ENCODE peak calls at places on chromosomes 11 and 22, in seven cellular contexts. W, X, D, K, N, E and F are unnamed samples.

GRCh38 chr11:34639545-34639944 is 18.7 kb downstream of the EHF start:
- DNase-seq in X (no peak), N (no peak), D (no peak), K (no peak), W (no peak), E (no peak), F (no peak)

GRCh38 chr11:119774180-119774763 is 45.3 kb upstream of the NECTIN1 start:
- DNase-seq in D (no peak), N (no peak), W (peak), K (no peak), E (no peak), X (peak), F (no peak)

GRCh38 chr11:122113836-122114235 is 2.2 kb downstream of the BLID start:
- DNase-seq in D (no peak), E (no peak), X (no peak), N (no peak), K (no peak), W (no peak), F (no peak)

GRCh38 chr22:20089977-20090729 is 10.1 kb downstream of the DGCR8 start:
- DNase-seq in N (no peak), W (no peak), K (no peak), X (no peak), E (no peak), D (no peak), F (no peak)

GRCh38 chr11:93736129-93736528 is 5.2 kb downstream of the TAF1D start:
- DNase-seq in E (no peak), X (no peak), N (no peak), K (no peak), W (no peak), D (no peak), F (no peak)

GRCh38 chr11:123454060-123454651 is 24.1 kb downstream of the GRAMD1B start:
- DNase-seq in E (no peak), W (no peak), D (no peak), K (no peak), N (no peak), X (no peak), F (peak)

GRCh38 chr11:35035894-35036408 is 103.0 kb upstream of the CD44 start:
- DNase-seq in N (peak), W (no peak), E (no peak), X (peak), K (no peak), D (no peak), F (no peak)

GRCh38 chr22:25362215-25362882 is 142.9 kb downstream of the CRYBB2 start:
- DNase-seq in X (peak), E (no peak), K (peak), D (peak), N (no peak), W (peak), F (peak)

GRCh38 chr11:43723617-43724016 is 43.1 kb downstream of the HSD17B12 start:
- DNase-seq in D (no peak), X (no peak), K (no peak), N (no peak), E (no peak), W (no peak), F (no peak)

GRCh38 chr11:35688023-35688422 is 25.4 kb downstream of the TRIM44 start:
- DNase-seq in X (no peak), N (no peak), D (no peak), W (no peak), K (no peak), E (no peak), F (no peak)

GRCh38 chr11:117686711-117687110 is 110.3 kb downstream of the DSCAML1 start:
- DNase-seq in X (no peak), W (no peak), E (no peak), D (no peak), N (no peak), K (no peak), F (no peak)

GRCh38 chr11:2213384-2213842 is 41.8 kb upstream of the TH start:
- DNase-seq in E (no peak), X (no peak), N (no peak), W (peak), K (peak), D (no peak), F (no peak)

GRCh38 chr11:2215230-2215560 is 43.6 kb upstream of the TH start:
- DNase-seq in D (no peak), K (no peak), N (no peak), W (no peak), X (no peak), E (no peak), F (no peak)

GRCh38 chr11:2212411-2213251 is 41.0 kb upstream of the TH start:
- DNase-seq in W (peak), D (no peak), N (no peak), K (peak), E (no peak), X (no peak), F (no peak)

GRCh38 chr11:2214527-2215229 is 43.1 kb upstream of the TH start:
- DNase-seq in D (no peak), X (no peak), W (peak), E (no peak), N (no peak), K (peak), F (no peak)

GRCh38 chr11:2213890-2214526 is 42.4 kb upstream of the TH start:
- DNase-seq in N (no peak), X (no peak), W (no peak), K (peak), E (no peak), D (no peak), F (no peak)
- TF ChIP-seq SIN3A in N (no peak), X (no peak), W (no peak), K (no peak), E (no peak), D (no peak), F (no peak)

DNA sequence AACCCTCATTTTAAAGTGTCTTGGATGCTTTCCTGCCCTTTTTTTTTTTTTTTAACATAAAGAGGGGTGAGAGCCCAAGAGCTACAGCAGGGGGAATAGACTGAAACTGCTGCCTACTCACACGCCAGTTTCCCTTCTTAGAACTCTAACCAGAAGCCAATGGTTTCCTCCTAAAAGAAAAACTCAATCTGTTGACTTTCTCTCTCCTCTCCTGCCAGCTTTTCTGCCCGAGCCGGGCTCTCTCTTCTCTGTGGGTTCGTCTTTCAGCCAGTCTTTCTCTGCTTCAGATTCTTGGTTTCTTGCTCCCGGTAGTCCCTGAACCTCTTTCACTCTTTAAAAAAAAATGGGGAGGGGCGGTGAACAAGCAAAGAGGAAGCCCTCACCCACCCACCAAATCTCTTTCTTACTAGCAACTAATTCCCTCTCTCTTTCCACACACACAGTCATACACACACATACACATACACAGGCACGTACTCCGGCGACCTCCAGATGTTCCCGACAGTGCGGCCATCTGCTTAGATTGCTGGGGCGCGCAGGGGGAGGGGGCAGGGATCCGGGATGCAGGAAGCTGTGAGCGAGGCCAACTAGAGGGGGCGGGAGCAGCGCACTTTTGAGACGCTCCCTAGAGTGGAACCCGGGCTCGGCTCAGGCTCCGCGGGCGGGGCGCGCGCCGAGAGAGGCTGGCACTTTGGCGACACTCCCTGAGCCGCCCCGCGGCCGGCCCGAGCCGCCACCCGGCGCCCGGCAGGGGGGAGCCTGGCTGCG is 446 bp upstream of the TSKU start:
- DNase-seq in K (peak), N (no peak), X (peak), D (no peak), E (peak), W (peak), F (peak)
- TF ChIP-seq SIN3A in K (peak), N (no peak), X (no peak), D (peak), E (no peak), W (peak), F (no peak)

DNA sequence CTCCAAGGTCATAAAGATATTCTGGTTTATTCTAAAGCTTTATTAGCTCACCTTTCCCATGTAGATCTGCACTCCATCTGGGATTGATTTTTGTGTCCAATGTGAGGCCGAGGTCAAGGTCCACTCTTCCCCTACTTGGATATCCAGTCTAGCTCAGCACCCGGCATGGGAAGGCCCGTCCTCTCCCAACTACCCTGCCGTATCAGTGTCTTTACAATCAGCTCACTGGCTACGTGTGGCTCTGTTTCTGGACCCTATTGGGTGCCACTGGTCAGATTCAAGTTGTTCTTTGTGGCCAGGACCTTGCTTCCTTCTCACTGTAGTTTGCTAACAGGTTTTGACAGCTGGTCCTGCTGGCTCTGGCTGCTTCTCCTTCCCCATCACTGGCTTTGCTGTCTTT is 30.9 kb downstream of the KCNQ1OT1 start:
- DNase-seq in N (no peak), D (no peak), K (no peak), X (no peak), E (no peak), W (no peak), F (no peak)
- TF ChIP-seq SIN3A in N (no peak), D (no peak), K (no peak), X (no peak), E (no peak), W (no peak), F (no peak)

DNA sequence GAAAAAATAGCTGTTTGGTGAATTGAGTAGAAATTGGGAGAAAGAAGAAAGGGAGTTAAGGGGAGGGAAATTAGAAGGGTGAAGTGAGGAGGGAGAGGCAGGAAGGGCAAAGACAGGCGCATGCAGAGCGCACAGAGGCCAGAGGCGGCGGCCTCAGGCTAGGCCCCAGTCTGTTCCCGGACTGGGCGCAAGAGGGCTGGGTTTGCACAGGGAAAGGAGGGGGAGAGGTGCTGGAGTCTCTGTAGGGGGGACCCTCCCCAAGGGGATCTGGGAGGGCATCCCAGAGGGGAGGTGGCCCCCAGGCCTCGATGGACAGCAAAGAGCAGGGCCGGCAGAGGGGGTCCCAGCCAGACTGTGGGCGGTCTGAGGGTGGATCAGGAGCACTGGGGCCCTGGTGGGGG is 1.3 kb upstream of the FLRT1 start:
- DNase-seq in D (no peak), N (no peak), W (no peak), E (no peak), K (no peak), X (peak), F (no peak)
- TF ChIP-seq SIN3A in D (no peak), N (no peak), W (no peak), E (peak), K (no peak), X (no peak), F (no peak)

GRCh38 chr22:47193606-47194316 is 431.3 kb downstream of the TBC1D22A start:
- DNase-seq in K (no peak), X (no peak), D (no peak), E (no peak), W (no peak), N (no peak), F (no peak)
- TF ChIP-seq SIN3A in K (no peak), X (no peak), D (no peak), E (no peak), W (no peak), N (no peak), F (no peak)

DNA sequence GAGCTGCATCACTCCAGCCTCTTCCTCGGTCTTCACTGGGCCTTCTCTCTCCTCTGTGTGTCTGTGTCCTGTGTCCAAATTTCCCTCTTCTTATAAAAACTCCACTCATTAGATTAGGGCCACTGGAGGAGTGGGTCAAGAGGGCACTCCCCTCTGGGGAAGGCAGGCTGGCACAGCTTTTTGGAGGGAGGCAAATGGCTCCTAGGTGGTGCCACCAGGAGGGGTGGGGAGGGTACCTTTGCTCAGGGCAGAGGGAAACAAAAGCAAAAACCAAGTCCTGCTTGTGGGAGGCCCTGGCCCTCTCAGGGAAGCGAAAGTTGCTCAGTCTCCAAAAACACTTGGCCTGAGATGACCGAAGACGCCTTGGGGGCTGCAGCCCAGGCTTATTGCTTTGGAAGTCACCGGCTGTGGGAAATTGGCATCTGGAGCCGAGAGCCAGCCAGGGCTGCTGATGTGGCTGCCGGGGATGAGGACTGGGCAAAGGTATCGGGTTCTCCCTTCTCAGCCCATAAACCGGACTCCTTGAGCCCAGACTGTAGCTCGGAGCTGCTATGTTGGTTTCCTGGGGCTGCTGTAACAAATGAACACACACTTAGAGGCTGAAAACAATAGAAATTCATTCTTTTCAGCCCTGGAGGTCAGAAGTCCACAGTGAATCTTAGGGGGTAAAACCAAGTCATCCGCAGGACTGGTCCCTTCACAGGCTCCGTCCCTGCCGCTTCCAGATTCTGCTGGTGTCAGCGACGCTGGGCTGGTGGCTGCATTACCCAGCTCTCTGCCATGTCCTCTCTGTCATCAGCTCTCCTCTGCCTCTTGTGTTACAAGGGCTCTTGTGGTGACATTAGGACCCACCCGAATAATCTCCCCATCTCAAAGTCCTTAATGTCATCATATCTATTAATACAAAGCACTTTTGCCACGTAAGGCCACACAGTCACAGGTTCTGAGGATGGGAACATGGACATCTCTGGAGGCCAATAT is 48.0 kb upstream of the ANO1 start:
- DNase-seq in W (no peak), D (no peak), X (no peak), N (no peak), K (no peak), E (no peak), F (no peak)
- TF ChIP-seq SIN3A in W (no peak), D (no peak), X (no peak), N (no peak), K (no peak), E (no peak), F (no peak)

GRCh38 chr22:44685384-44686056 is 16.5 kb upstream of the PRR5 start:
- DNase-seq in X (peak), E (no peak), W (no peak), D (no peak), K (peak), N (peak), F (peak)

GRCh38 chr22:44683881-44684280 is 18.1 kb upstream of the PRR5 start:
- DNase-seq in N (no peak), E (no peak), W (no peak), K (no peak), D (no peak), X (no peak), F (no peak)

GRCh38 chr22:44683237-44683636 is 18.8 kb upstream of the PRR5 start:
- DNase-seq in W (no peak), X (no peak), K (no peak), N (peak), D (no peak), E (no peak), F (no peak)

GRCh38 chr22:44682556-44683168 is 19.3 kb upstream of the PRR5 start:
- DNase-seq in D (no peak), K (no peak), E (no peak), W (no peak), N (no peak), X (peak), F (no peak)

GRCh38 chr22:44684506-44685383 is 17.3 kb upstream of the PRR5 start:
- DNase-seq in W (peak), N (peak), X (peak), D (peak), E (peak), K (peak), F (peak)
- TF ChIP-seq SIN3A in W (no peak), N (no peak), X (no peak), D (no peak), E (peak), K (no peak), F (no peak)

GRCh38 chr11:46363455-46363920 is 16.2 kb downstream of the DGKZ start:
- DNase-seq in X (no peak), W (no peak), N (no peak), K (peak), E (no peak), D (peak), F (peak)
- TF ChIP-seq SIN3A in X (no peak), W (no peak), N (no peak), K (peak), E (no peak), D (peak), F (peak)